ENCODE peak calls at places on chromosome 13, in eight cellular contexts. T, G, J, R, A, B, V and I are unnamed samples.

GRCh38 chr13:48265217-48265815 is 32.3 kb downstream of the ITM2B start:
- DNase-seq in V (no peak), R (no peak), A (no peak), J (no peak), G (no peak), T (no peak), B (no peak), I (no peak)

GRCh38 chr13:71624641-71625040 is 242.4 kb downstream of the DACH1 start:
- DNase-seq in T (no peak), R (no peak), B (no peak), J (no peak), A (no peak), V (no peak), G (peak), I (no peak)

GRCh38 chr13:111269508-111269907 is 50.9 kb upstream of the TEX29 start:
- DNase-seq in A (no peak), R (no peak), V (no peak), J (no peak), G (no peak), T (no peak), B (no peak), I (no peak)

GRCh38 chr13:111051656-111052232 is 63.4 kb upstream of the ARHGEF7 start:
- DNase-seq in J (no peak), B (no peak), G (no peak), V (no peak), T (no peak), A (no peak), R (no peak), I (no peak)

GRCh38 chr13:81639984-81640582 is 1299.2 kb upstream of the SPRY2 start:
- DNase-seq in V (no peak), A (peak), R (no peak), J (no peak), B (no peak), G (no peak), T (no peak), I (no peak)

GRCh38 chr13:33125821-33126570 is 109.8 kb downstream of the KL start:
- DNase-seq in V (peak), G (peak), A (peak), T (peak), J (peak), R (no peak), B (peak), I (no peak)

GRCh38 chr13:103238441-103238840 is 172.2 kb upstream of the SLC10A2 start:
- DNase-seq in G (no peak), A (no peak), J (no peak), V (no peak), B (no peak), R (no peak), T (no peak), I (no peak)

GRCh38 chr13:80239571-80240255 is 101.2 kb downstream of the SPRY2 start:
- DNase-seq in V (peak), G (no peak), J (peak), T (no peak), R (no peak), B (no peak), A (peak), I (no peak)

GRCh38 chr13:74450525-74450845 is 316.3 kb upstream of the KLF12 start:
- DNase-seq in A (no peak), B (no peak), V (no peak), T (no peak), J (no peak), G (no peak), R (no peak), I (no peak)

GRCh38 chr13:100707818-100708740 is 33.5 kb upstream of the TMTC4 start:
- DNase-seq in J (no peak), V (peak), B (no peak), T (no peak), A (no peak), R (no peak), G (no peak), I (no peak)

GRCh38 chr13:41546372-41547252 is 89.3 kb downstream of the RGCC start:
- DNase-seq in B (no peak), G (no peak), T (peak), J (peak), V (peak), R (no peak), A (no peak), I (no peak)

GRCh38 chr13:47598340-47598911 is 402.6 kb downstream of the SUCLA2 start:
- DNase-seq in V (peak), R (no peak), A (no peak), B (no peak), J (peak), T (peak), G (no peak), I (no peak)

GRCh38 chr13:43023244-43023931 is at the start of gene DNAJC15:
- DNase-seq in G (peak), B (peak), T (peak), V (peak), J (peak), A (peak), R (peak), I (peak)

GRCh38 chr13:100275746-100276145 is 186.9 kb downstream of the PCCA start:
- DNase-seq in T (peak), G (no peak), V (no peak), B (no peak), J (no peak), A (no peak), R (no peak), I (no peak)

GRCh38 chr13:110259651-110260050 is 47.3 kb downstream of the COL4A1 start:
- DNase-seq in A (no peak), T (no peak), B (no peak), R (no peak), G (no peak), V (no peak), J (no peak), I (no peak)

GRCh38 chr13:51689597-51689996 is 105.3 kb downstream of the WDFY2 start:
- DNase-seq in G (no peak), B (no peak), R (no peak), T (no peak), A (no peak), J (no peak), V (no peak), I (no peak)

GRCh38 chr13:102729560-102730275 is 34.9 kb upstream of the METTL21C start:
- DNase-seq in G (peak), A (no peak), R (no peak), J (peak), B (no peak), V (peak), T (peak), I (no peak)

GRCh38 chr13:100946588-100946987 is 272.0 kb upstream of the TMTC4 start:
- DNase-seq in G (no peak), V (no peak), A (no peak), R (no peak), B (no peak), J (no peak), T (no peak), I (no peak)

GRCh38 chr13:111049791-111050538 is 65.1 kb upstream of the ARHGEF7 start:
- DNase-seq in J (no peak), V (peak), A (peak), R (no peak), B (peak), T (peak), G (peak), I (no peak)

GRCh38 chr13:106566682-106567420 is 1.1 kb downstream of the ARGLU1 start:
- DNase-seq in J (peak), V (peak), R (peak), A (peak), B (peak), G (peak), T (peak), I (peak)

GRCh38 chr13:109700176-109700575 is 86.2 kb downstream of the IRS2 start:
- DNase-seq in G (peak), A (peak), T (no peak), R (peak), V (peak), J (peak), B (peak), I (no peak)

GRCh38 chr13:43307921-43308433 is 284.6 kb downstream of the DNAJC15 start:
- DNase-seq in J (peak), G (no peak), A (peak), T (peak), R (peak), B (peak), V (peak), I (no peak)

GRCh38 chr13:36417328-36417727 is 15.0 kb upstream of the CCNA1 start:
- DNase-seq in V (no peak), T (no peak), B (no peak), G (no peak), J (no peak), A (no peak), R (no peak), I (no peak)

GRCh38 chr13:20231839-20232555 is at the start of gene GJB6:
- DNase-seq in G (no peak), V (no peak), B (no peak), J (no peak), A (peak), T (peak), R (no peak), I (no peak)

GRCh38 chr13:112968910-112969691 is at the start of gene MCF2L:
- DNase-seq in B (peak), A (peak), R (peak), T (peak), J (peak), G (peak), V (peak), I (peak)

GRCh38 chr13:74210693-74211393 is 76.6 kb upstream of the KLF12 start:
- DNase-seq in J (peak), T (peak), G (peak), V (peak), R (no peak), A (peak), B (no peak), I (no peak)

GRCh38 chr13:54687173-54687572 is 1658.6 kb downstream of the OLFM4 start:
- DNase-seq in B (no peak), T (no peak), A (no peak), G (no peak), J (no peak), R (no peak), V (no peak), I (no peak)

GRCh38 chr13:54676526-54677113 is 1648.0 kb downstream of the OLFM4 start:
- DNase-seq in T (no peak), B (no peak), R (no peak), A (no peak), V (no peak), G (no peak), J (no peak), I (no peak)

DNA sequence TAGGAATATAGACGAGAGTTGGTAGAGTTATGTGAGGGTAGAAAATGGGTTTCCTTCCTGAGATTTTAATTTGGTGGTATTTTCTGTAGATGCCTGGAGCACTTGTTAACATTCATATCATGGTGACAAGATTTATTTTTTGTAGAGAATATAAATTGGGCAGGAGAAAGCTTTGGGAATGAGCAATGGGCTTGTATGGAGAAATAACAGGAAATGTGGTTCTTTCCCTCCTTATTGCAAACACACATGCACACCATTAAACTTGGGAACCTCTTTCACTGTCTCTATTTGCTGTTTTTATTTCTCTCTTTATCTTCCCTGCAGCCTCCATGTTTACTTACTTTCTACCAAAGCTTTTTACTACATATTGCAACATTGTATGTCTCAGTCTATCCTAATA is 1653.6 kb downstream of the OLFM4 start:
- DNase-seq in V (no peak), R (no peak), J (no peak), B (no peak), G (no peak), T (no peak), A (no peak), I (no peak)
- H3K4me3 ChIP-seq in V (no peak), R (no peak), J (no peak), B (no peak), G (no peak), T (no peak), A (no peak), I (no peak)

DNA sequence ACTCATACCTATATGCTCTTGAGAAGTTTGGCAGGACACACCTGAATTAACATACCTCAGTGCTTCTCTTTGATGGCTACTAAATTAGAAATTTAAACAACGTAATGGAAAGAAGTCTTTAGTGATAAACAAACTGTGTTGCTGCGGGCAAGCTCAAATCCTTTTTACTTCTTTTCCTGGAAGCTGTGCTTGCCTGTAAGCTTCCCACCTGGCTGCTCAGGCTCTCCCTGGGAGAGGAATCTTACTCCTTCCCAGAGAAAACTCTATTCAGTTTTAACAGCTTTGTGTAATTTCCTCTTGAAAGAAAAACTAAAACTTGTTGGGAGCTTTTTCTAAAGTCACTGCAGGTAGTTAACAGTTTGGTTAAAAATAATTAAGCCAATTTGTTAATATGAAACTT is 1252.8 kb downstream of the PCDH17 start:
- DNase-seq in J (no peak), V (no peak), G (no peak), B (no peak), T (no peak), R (no peak), A (no peak), I (no peak)
- H3K4me3 ChIP-seq in J (no peak), V (no peak), G (no peak), B (no peak), T (no peak), R (no peak), A (no peak), I (no peak)

GRCh38 chr13:30805132-30805537 is 69.8 kb downstream of the ALOX5AP start:
- DNase-seq in G (no peak), T (no peak), V (no peak), B (no peak), R (no peak), A (no peak), J (no peak), I (no peak)

GRCh38 chr13:30804474-30804873 is 69.1 kb downstream of the ALOX5AP start:
- DNase-seq in V (no peak), B (no peak), J (no peak), G (no peak), T (peak), A (no peak), R (no peak), I (no peak)

GRCh38 chr13:30803791-30804190 is 68.4 kb downstream of the ALOX5AP start:
- DNase-seq in G (no peak), T (no peak), B (no peak), V (no peak), J (no peak), R (no peak), A (no peak), I (no peak)

GRCh38 chr13:30802501-30802900 is 67.2 kb downstream of the ALOX5AP start:
- DNase-seq in V (no peak), J (no peak), T (no peak), G (no peak), B (no peak), R (no peak), A (no peak), I (no peak)

DNA sequence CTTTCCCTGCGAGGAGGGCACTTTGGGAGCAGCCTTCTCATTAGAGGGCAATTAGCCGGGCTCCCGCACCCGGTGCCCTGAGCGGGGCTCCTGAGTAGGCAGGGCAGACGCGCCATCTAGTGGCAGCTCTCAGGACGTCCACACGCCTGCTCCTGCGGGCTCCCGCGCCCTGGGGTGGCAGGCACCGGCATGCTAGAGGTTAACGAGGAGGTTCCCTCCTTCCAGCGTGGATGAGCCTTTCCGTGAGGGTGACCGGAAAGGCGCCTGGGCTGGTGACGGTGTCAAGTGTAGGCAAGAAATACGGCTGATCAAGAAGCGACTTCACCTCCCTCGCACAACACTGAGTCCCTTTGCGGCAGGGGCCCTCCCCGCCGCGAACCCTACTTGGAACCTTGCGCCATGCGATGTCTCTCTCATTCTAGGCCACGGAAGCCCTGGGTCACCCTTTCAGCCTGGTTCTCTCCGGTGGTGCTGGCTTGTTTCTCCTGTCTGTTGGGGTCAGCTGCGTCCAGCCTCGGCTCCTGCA is 67.7 kb downstream of the ALOX5AP start:
- DNase-seq in T (peak), B (peak), G (peak), A (peak), V (peak), J (peak), R (peak), I (peak)
- H3K4me3 ChIP-seq in T (peak), B (no peak), G (no peak), A (no peak), V (no peak), J (no peak), R (peak), I (peak)

GRCh38 chr13:25192489-25192888 is 20.4 kb upstream of the AMER2 start:
- DNase-seq in B (no peak), J (no peak), G (no peak), A (no peak), V (no peak), R (no peak), T (no peak), I (no peak)
- H3K4me3 ChIP-seq in B (no peak), J (no peak), G (no peak), A (no peak), V (no peak), R (no peak), T (no peak), I (no peak)

DNA sequence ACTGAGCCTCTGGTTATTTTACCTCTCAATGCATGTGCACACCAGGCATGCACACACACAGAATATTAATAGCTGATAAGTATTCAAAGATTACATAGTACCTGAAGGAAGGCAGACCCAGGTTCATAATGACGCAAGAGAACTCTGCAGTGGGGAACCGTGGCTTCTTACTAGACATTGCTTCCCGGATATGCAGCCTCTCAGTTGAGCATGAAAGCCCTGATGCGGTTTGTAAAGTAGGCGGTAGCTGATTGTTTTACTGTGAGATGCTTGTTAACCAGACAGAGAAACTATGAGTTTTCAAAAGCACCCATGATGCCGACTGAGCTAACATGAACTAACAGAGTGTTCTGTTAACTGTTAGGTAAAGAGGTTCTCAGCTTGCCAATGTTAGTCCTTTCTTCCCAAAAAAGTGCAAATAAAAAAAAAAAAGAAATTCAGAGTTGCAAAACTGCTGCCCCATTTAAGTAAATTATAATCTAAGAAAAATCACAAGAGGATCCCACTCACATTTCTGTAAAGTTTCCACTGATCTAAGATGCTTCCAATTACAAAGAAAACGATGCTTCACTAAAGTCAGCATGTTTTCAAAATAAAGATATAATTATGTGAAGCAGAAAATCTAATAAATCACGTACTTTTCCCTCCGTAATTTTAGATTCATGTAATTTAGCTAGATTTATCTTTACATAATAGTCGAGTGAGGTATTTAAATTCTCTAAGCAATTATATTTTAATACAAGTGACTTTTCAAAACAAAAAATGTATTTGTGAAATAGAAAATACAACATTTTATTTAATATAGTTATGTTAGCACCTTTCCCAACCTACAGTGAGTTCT is 2.2 kb downstream of the FLT1 start:
- DNase-seq in V (no peak), J (no peak), A (no peak), T (no peak), B (no peak), G (no peak), R (no peak), I (no peak)
- H3K4me3 ChIP-seq in V (no peak), J (no peak), A (peak), T (peak), B (peak), G (peak), R (peak), I (peak)

GRCh38 chr13:114237415-114238112 is 2.9 kb downstream of the CDC16 start:
- DNase-seq in V (no peak), J (no peak), B (no peak), R (no peak), A (no peak), T (no peak), G (no peak), I (no peak)
- H3K4me3 ChIP-seq in V (no peak), J (no peak), B (no peak), R (no peak), A (no peak), T (no peak), G (no peak), I (no peak)

GRCh38 chr13:99200433-99201167 is at the start of gene UBAC2:
- DNase-seq in T (peak), V (peak), J (peak), R (peak), G (peak), A (peak), B (peak), I (peak)
- H3K4me3 ChIP-seq in T (peak), V (peak), J (peak), R (peak), G (peak), A (peak), B (peak), I (peak)